ENCODE peak calls at places on chromosome 4, in nine cellular contexts. C is neural crest cell, I is IMR-90, E is B cell, Q is ovary, H is colonic mucosa, W is suprapubic skin, R is mesothelial cell of epicardium, U is neural progenitor cell. S is an unnamed sample.

GRCh38 chr4:126850286-126850685 is 782.5 kb upstream of the INTU start:
- DNase-seq in Q (no peak), R (no peak), I (peak; percentile 99), C (no peak), H (no peak), W (no peak), U (no peak), E (no peak), S (no peak)

GRCh38 chr4:148790691-148791090 is 348.5 kb upstream of the NR3C2 start:
- DNase-seq in H (no peak), Q (no peak), W (no peak), C (no peak), E (no peak), I (peak; percentile 94), U (no peak), R (no peak), S (no peak)

GRCh38 chr4:137949746-137950145 is 292.4 kb downstream of the SLC7A11 start:
- DNase-seq in I (peak; percentile 38), W (no peak), U (no peak), Q (no peak), E (no peak), R (no peak), H (no peak), C (no peak), S (no peak)

GRCh38 chr4:35689866-35690265 is 554.4 kb downstream of the ARAP2 start:
- DNase-seq in E (no peak), C (no peak), W (no peak), U (peak; percentile 16), R (no peak), I (no peak), Q (no peak), H (no peak), S (no peak)

GRCh38 chr4:137707626-137708025 is 175.3 kb upstream of the PCDH18 start:
- DNase-seq in C (no peak), Q (no peak), R (no peak), H (no peak), U (no peak), I (peak; percentile 60), W (no peak), E (no peak), S (no peak)

GRCh38 chr4:1060121-1060520 is 48.7 kb downstream of the FGFRL1 start:
- DNase-seq in E (no peak), Q (no peak), C (no peak), R (no peak), W (peak; percentile 44), I (no peak), U (no peak), H (no peak), S (no peak)

GRCh38 chr4:17027495-17027894 is 129.1 kb upstream of the LDB2 start:
- DNase-seq in Q (no peak), I (peak; percentile 99), R (no peak), H (no peak), U (no peak), E (no peak), C (no peak), W (no peak), S (no peak)

GRCh38 chr4:124135409-124135813 is 577.1 kb downstream of the ANKRD50 start:
- DNase-seq in I (peak; percentile 60), Q (no peak), C (no peak), U (no peak), W (no peak), R (no peak), E (no peak), H (no peak), S (no peak)

GRCh38 chr4:108502366-108502765 is 118.0 kb upstream of the RPL34 start:
- DNase-seq in R (no peak), E (no peak), Q (no peak), C (no peak), U (no peak), W (no peak), I (no peak), H (no peak), S (no peak)

GRCh38 chr4:181536753-181537434 is 706.3 kb upstream of the TENM3 start:
- DNase-seq in Q (no peak), W (no peak), R (no peak), E (no peak), U (no peak), H (peak; percentile 29), C (no peak), I (no peak), S (no peak)

DNA sequence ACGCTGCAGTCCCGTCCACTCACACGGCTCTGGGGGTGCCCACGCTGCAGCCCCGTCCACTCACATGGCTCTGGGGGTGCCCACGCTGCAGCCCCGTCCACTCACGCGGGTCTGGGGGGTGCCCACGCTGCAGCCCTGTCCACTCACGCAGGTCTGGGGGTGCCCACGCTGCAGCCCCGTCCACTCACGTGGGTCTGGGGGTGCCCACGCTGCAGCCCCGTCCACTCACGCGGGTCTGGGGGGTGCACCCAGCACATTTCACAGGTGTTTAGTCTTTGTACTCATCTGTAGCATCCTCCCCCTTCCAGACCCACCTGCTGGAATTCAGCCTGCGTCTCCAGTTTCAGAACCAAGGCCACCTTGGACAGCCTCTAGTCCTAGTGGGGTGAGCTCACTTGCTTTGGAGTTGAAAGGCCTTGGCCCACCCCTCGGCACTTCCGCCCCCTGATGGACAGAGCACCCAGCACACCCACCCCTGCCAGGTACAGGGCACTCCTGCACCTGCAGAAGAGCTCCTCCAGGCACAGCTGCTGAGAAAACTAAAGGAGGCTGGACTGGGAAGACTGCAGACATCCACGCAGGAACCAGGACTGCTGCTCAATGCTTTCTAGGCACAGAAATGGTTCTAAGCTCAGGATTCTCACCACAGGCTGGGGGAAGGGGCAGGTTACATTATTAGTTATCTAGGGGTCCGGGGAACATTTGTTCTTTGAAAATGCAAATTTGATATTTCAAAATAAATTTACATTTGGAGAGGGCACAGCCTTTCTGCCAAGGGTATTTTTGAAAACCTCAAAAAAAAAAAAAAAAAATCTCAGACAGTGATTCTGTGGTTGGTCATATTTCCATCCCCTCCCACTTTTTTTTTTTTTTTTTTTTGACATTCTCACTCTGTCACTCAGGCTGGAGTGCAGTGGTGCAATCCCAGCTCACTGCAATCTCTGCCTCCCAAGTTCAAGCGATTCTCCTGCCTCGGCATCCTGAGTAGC is 72.8 kb downstream of the ABLIM2 start:
- DNase-seq in E (no peak), R (no peak), W (no peak), I (no peak), Q (no peak), C (no peak), U (no peak), H (no peak), S (no peak)
- TF ChIP-seq CTCF in E (no peak), R (no peak), W (no peak), I (no peak), Q (no peak), C (no peak), U (peak; percentile 8), H (no peak), S (no peak)

DNA sequence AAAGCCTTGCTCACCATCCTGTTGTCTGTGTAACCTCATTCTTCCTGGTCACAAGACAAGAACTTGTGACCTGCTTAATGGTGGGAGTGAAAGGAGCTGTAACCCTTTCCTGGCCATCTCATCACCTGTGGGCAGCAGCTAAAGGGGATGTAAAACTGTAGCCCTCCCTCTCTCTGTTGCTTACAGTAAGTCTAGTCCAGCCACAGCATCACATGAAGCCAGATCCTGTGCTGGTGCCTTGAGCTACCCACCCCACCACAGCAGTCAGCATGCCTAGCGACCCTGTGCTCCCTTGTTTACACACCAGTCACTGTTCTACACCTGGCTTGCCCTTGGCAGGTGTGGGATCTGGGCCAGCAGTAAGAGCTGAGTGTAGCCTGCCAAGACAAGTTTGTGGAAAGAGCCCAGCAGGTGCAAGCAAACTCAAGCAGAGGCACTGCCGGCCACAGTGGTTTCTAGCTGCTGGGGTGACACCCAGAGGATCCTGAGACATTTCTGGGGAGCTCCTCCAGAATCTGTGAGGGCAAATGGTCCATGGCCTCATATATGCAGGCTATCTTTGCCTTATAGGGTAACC is 41.0 kb downstream of the UGT2B28 start:
- DNase-seq in H (no peak), U (no peak), E (no peak), R (no peak), Q (no peak), W (no peak), C (no peak), I (no peak), S (no peak)
- TF ChIP-seq CTCF in H (no peak), U (no peak), E (no peak), R (no peak), Q (no peak), W (no peak), C (no peak), I (no peak), S (no peak)

GRCh38 chr4:41814565-41814964 is 66.0 kb upstream of the PHOX2B start:
- DNase-seq in I (peak; percentile 21), U (peak; percentile 68), E (no peak), W (no peak), Q (no peak), C (peak; percentile 34), R (peak; percentile 48), H (no peak), S (no peak)
- TF ChIP-seq CTCF in I (peak; percentile 46), U (peak; percentile 58), E (no peak), W (no peak), Q (no peak), C (peak; percentile 53), R (no peak), H (no peak), S (no peak)

DNA sequence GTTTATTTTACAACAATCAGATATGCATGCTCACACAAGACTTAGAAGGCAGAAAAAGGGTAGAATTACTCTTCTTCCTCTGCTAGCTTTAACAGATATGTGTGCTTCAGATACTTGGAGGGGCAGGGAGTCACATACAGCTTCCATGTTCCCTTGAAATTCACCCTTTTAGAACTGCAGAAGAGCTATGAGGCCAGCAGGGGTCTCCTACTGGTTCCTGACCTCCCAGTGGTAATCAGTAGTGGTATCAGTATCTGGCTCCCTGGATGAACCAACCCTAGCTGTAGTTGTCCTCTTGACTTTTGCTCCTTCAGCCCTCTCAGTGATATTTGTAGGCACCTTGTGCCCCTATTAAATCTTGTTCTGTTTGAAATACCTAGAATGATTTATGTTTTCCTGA is 81.5 kb downstream of the RCHY1 start:
- DNase-seq in E (no peak), W (no peak), Q (no peak), C (no peak), U (peak; percentile 31), R (no peak), I (peak; percentile 7), H (no peak), S (no peak)
- TF ChIP-seq CTCF in E (no peak), W (no peak), Q (no peak), C (peak; percentile 43), U (peak; percentile 48), R (no peak), I (peak; percentile 22), H (no peak), S (no peak)

GRCh38 chr4:62070291-62070852 is 870.2 kb downstream of the ADGRL3 start:
- DNase-seq in R (no peak), C (no peak), U (no peak), Q (no peak), W (no peak), H (no peak), I (no peak), E (no peak), S (no peak)
- TF ChIP-seq CTCF in R (no peak), C (no peak), U (no peak), Q (no peak), W (no peak), H (no peak), I (no peak), E (no peak), S (no peak)

GRCh38 chr4:112897548-112897947 is 151.9 kb upstream of the ANK2 start:
- DNase-seq in I (no peak), Q (no peak), W (no peak), U (peak; percentile 60), C (no peak), R (no peak), H (no peak), E (no peak), S (no peak)
- TF ChIP-seq CTCF in I (no peak), Q (no peak), W (no peak), U (peak; percentile 30), C (no peak), R (no peak), H (no peak), E (no peak), S (no peak)